ENCODE peak calls at places on chromosome 7, in ten cellular contexts. Q is EL; O is ACHN; D is tibial artery; W is naive thymus-derived CD8-positive, alpha-beta T cell; F is NAMALWA; X is T-cell; T is MCF 10A; G is stimulated activated naive CD8-positive, alpha-beta T cell treated with anti-CD3 and anti-CD28 coated beads, Interleukin-15, Interleukin-2, amounts not matched to agents 100 U/mL and 50 U/mL, for 24 hours; S is activated T-cell treated with anti-CD3 and anti-CD28 coated beads, Interleukin-2, amount 50 U/mL, for 72 hours. Z is an unnamed sample.

GRCh38 chr7:130290745-130291144 is 2.2 kb upstream of the CPA4 start:
- DNase-seq in T (peak), D (no peak), G (no peak), S (no peak), Q (peak), X (no peak), W (no peak), F (no peak), O (peak), Z (no peak)

GRCh38 chr7:108181073-108181985 is 51.2 kb upstream of the LAMB4 start:
- DNase-seq in W (no peak), Q (peak), D (no peak), G (no peak), O (peak), S (no peak), T (peak), X (no peak), F (peak), Z (peak)

GRCh38 chr7:114182837-114183236 is 231.8 kb upstream of the FOXP2 start:
- DNase-seq in X (no peak), F (no peak), D (no peak), T (no peak), W (no peak), S (no peak), G (no peak), O (no peak), Q (no peak), Z (peak)

GRCh38 chr7:123846217-123846891 is 1.4 kb downstream of the HYAL4 start:
- DNase-seq in O (no peak), Q (peak), G (no peak), F (no peak), X (no peak), W (no peak), D (no peak), T (peak), S (no peak), Z (peak)

GRCh38 chr7:64628192-64628591 is 37.7 kb upstream of the ZNF107 start:
- DNase-seq in O (no peak), W (no peak), D (no peak), T (no peak), X (no peak), Q (no peak), S (no peak), G (no peak), F (no peak), Z (no peak)

GRCh38 chr7:25804154-25804553 is 347.8 kb upstream of the NFE2L3 start:
- DNase-seq in W (no peak), F (no peak), D (no peak), Q (peak), X (no peak), S (no peak), T (peak), O (no peak), G (no peak), Z (no peak)

GRCh38 chr7:34042406-34042805 is 137.1 kb downstream of the BMPER start:
- DNase-seq in W (no peak), S (no peak), T (no peak), Q (peak), O (no peak), D (no peak), X (no peak), F (no peak), G (no peak), Z (no peak)

GRCh38 chr7:105876964-105877601 is 684 bp upstream of the ATXN7L1 start:
- DNase-seq in D (peak), O (peak), Q (peak), X (no peak), G (peak), S (no peak), F (no peak), W (no peak), T (peak), Z (peak)

GRCh38 chr7:85719981-85720963 is 533.4 kb upstream of the SEMA3D start:
- DNase-seq in X (no peak), D (no peak), T (peak), W (no peak), F (no peak), Q (peak), G (no peak), S (no peak), O (peak), Z (no peak)

GRCh38 chr7:76155938-76156337 is 45.8 kb upstream of the SRRM3 start:
- DNase-seq in X (no peak), D (no peak), S (no peak), O (peak), G (no peak), F (peak), W (no peak), Q (peak), T (peak), Z (peak)

GRCh38 chr7:138663741-138664710 is 37.1 kb downstream of the SVOPL start:
- DNase-seq in Q (peak), F (no peak), X (no peak), G (peak), T (no peak), O (peak), S (peak), W (no peak), D (no peak), Z (peak)

GRCh38 chr7:74586258-74587200 is 71.0 kb upstream of the GTF2I start:
- DNase-seq in W (no peak), Q (no peak), D (no peak), S (no peak), X (no peak), O (peak), F (no peak), T (no peak), G (no peak), Z (no peak)

GRCh38 chr7:55193245-55193644 is 171.9 kb upstream of the LANCL2 start:
- DNase-seq in D (no peak), F (no peak), W (no peak), G (no peak), O (no peak), X (no peak), Q (no peak), S (no peak), T (no peak), Z (no peak)

GRCh38 chr7:134510646-134511045 is 16.7 kb upstream of the AKR1B10 start:
- DNase-seq in S (no peak), O (no peak), T (no peak), G (no peak), D (no peak), W (no peak), Q (no peak), X (no peak), F (no peak), Z (no peak)

GRCh38 chr7:38463277-38464224 is 167.6 kb downstream of the AMPH start:
- DNase-seq in G (peak), S (peak), X (no peak), O (no peak), W (peak), T (peak), Q (peak), D (no peak), F (peak), Z (peak)

GRCh38 chr7:30029696-30030095 is 1.5 kb downstream of the PLEKHA8 start:
- DNase-seq in S (peak), T (peak), W (no peak), Q (no peak), O (peak), D (no peak), F (peak), G (no peak), X (no peak), Z (peak)

Z was measured in myocyte.